ENCODE peak calls at places on chromosomes 1 and 21, in eight cellular contexts. A, B, K, Z, N, F, D and Q are unnamed samples.

GRCh38 chr1:163202833-163203451 is at the start of gene RGS5:
- DNase-seq in A (no peak), B (peak), K (peak), Z (peak), N (no peak), F (peak), D (no peak), Q (no peak)

GRCh38 chr1:24641646-24642151 is 1.4 kb upstream of the SRRM1 start:
- DNase-seq in A (peak), B (peak), K (peak), Z (peak), N (no peak), F (peak), D (no peak), Q (no peak)

GRCh38 chr1:2257245-2257627 is 29.1 kb downstream of the SKI start:
- DNase-seq in A (no peak), B (peak), K (peak), Z (no peak), N (no peak), F (no peak), D (no peak), Q (no peak)

GRCh38 chr1:184790642-184791041 is 36.0 kb upstream of the EDEM3 start:
- DNase-seq in A (no peak), B (no peak), K (no peak), Z (no peak), N (peak), F (no peak), D (no peak), Q (no peak)

GRCh38 chr1:62643283-62643682 is 44.9 kb downstream of the DOCK7 start:
- DNase-seq in A (no peak), B (no peak), K (no peak), Z (no peak), N (no peak), F (no peak), D (no peak), Q (no peak)

GRCh38 chr1:12600335-12600734 is 17.7 kb downstream of the DHRS3 start:
- DNase-seq in A (no peak), B (peak), K (no peak), Z (no peak), N (no peak), F (no peak), D (no peak), Q (no peak)

GRCh38 chr1:88612299-88612698 is 71.8 kb upstream of the PKN2 start:
- DNase-seq in A (no peak), B (no peak), K (no peak), Z (no peak), N (no peak), F (no peak), D (no peak), Q (no peak)

GRCh38 chr1:153985341-153985912 is 712 bp downstream of the RAB13 start:
- DNase-seq in A (no peak), B (peak), K (peak), Z (peak), N (no peak), F (peak), D (no peak), Q (no peak)

GRCh38 chr21:44927587-44928461 is 7.1 kb upstream of the ITGB2 start:
- DNase-seq in A (peak), B (peak), K (peak), Z (peak), N (no peak), F (peak), D (no peak), Q (no peak)

GRCh38 chr1:186165303-186165702 is 209.8 kb downstream of the TPR start:
- DNase-seq in A (no peak), B (no peak), K (no peak), Z (no peak), N (no peak), F (no peak), D (no peak), Q (no peak)

GRCh38 chr1:222582099-222582774 is 7.5 kb downstream of the TAF1A start:
- DNase-seq in A (no peak), B (no peak), K (peak), Z (peak), N (no peak), F (no peak), D (no peak), Q (no peak)

GRCh38 chr1:58628987-58629598 is 52.0 kb upstream of the TACSTD2 start:
- DNase-seq in A (no peak), B (no peak), K (no peak), Z (no peak), N (no peak), F (no peak), D (no peak), Q (no peak)

GRCh38 chr1:46862348-46862747 is 63.5 kb downstream of the CYP4B1 start:
- DNase-seq in A (no peak), B (no peak), K (no peak), Z (no peak), N (no peak), F (no peak), D (no peak), Q (no peak)

GRCh38 chr1:177306981-177307380 is 136.2 kb downstream of the BRINP2 start:
- DNase-seq in A (no peak), B (no peak), K (no peak), Z (no peak), N (no peak), F (no peak), D (no peak), Q (no peak)

GRCh38 chr1:62240651-62241050 is 46.0 kb downstream of the L1TD1 start:
- DNase-seq in A (no peak), B (no peak), K (no peak), Z (no peak), N (no peak), F (no peak), D (no peak), Q (no peak)

GRCh38 chr1:7680791-7681165 is 90.3 kb upstream of the VAMP3 start:
- DNase-seq in A (no peak), B (peak), K (no peak), Z (no peak), N (no peak), F (no peak), D (peak), Q (no peak)

GRCh38 chr1:203888807-203889251 is 27.4 kb downstream of the SNRPE start:
- DNase-seq in A (no peak), B (no peak), K (peak), Z (peak), N (no peak), F (peak), D (no peak), Q (no peak)

GRCh38 chr1:37704966-37705365 is 12.7 kb downstream of the CDCA8 start:
- DNase-seq in A (no peak), B (no peak), K (no peak), Z (no peak), N (no peak), F (peak), D (no peak), Q (no peak)

GRCh38 chr1:247331526-247332214 is at the start of gene ZNF496:
- DNase-seq in A (peak), B (peak), K (peak), Z (peak), N (peak), F (peak), D (peak), Q (peak)

GRCh38 chr1:54287821-54288220 is 87.9 kb downstream of the MRPL37 start:
- DNase-seq in A (no peak), B (no peak), K (peak), Z (peak), N (no peak), F (no peak), D (no peak), Q (no peak)

GRCh38 chr1:91876751-91877573 is 9.0 kb downstream of the TGFBR3 start:
- DNase-seq in A (no peak), B (no peak), K (peak), Z (no peak), N (no peak), F (peak), D (no peak), Q (no peak)

GRCh38 chr1:222288056-222288455 is 259.8 kb downstream of the HHIPL2 start:
- DNase-seq in A (no peak), B (no peak), K (no peak), Z (no peak), N (no peak), F (peak), D (no peak), Q (no peak)

GRCh38 chr1:111463029-111463683 is 10.6 kb upstream of the C1orf162 start:
- DNase-seq in A (no peak), B (no peak), K (peak), Z (peak), N (no peak), F (no peak), D (no peak), Q (no peak)

GRCh38 chr1:1758692-1759455 is 19.4 kb downstream of the NADK start:
- DNase-seq in A (no peak), B (peak), K (no peak), Z (no peak), N (no peak), F (no peak), D (no peak), Q (no peak)

GRCh38 chr1:16980473-16981268 is at the start of gene MFAP2:
- DNase-seq in A (no peak), B (peak), K (peak), Z (peak), N (no peak), F (peak), D (no peak), Q (no peak)

GRCh38 chr1:225896937-225897549 is 8.1 kb upstream of the LEFTY1 start:
- DNase-seq in A (peak), B (peak), K (no peak), Z (no peak), N (no peak), F (no peak), D (no peak), Q (no peak)

GRCh38 chr1:94840811-94841210 is 20.7 kb downstream of the SLC44A3 start:
- DNase-seq in A (no peak), B (no peak), K (no peak), Z (no peak), N (no peak), F (no peak), D (no peak), Q (no peak)